ENCODE peak calls at places on chromosomes 16 and 17, in seven cellular contexts. W is H9, D is trophoblast cell, J is neuronal stem cell, O is mesendoderm, B is H1, R is mesenchymal stem cell. T is an unnamed sample.

GRCh38 chr17:75588546-75589016 is 981 bp downstream of the MYO15B start:
- DNase-seq in W (no peak), D (no peak), J (peak), O (no peak), B (no peak), R (no peak), T (no peak)

GRCh38 chr17:32259596-32259995 is 6.0 kb upstream of the RHBDL3 start:
- DNase-seq in W (no peak), D (no peak), J (no peak), O (no peak), B (no peak), R (peak), T (peak)

GRCh38 chr17:77110006-77110374 is 30.8 kb upstream of the SEC14L1 start:
- DNase-seq in W (no peak), D (peak), J (peak), O (no peak), B (no peak), R (peak), T (peak)

GRCh38 chr16:55042556-55043432 is 112.1 kb downstream of the IRX5 start:
- DNase-seq in W (peak), D (no peak), J (no peak), O (no peak), B (no peak), R (no peak), T (no peak)

GRCh38 chr17:48995332-48995870 is 1.8 kb upstream of the IGF2BP1 start:
- DNase-seq in W (peak), D (peak), J (peak), O (peak), B (no peak), R (peak), T (no peak)

GRCh38 chr16:71367243-71367976 is 8.9 kb downstream of the CALB2 start:
- DNase-seq in W (peak), D (peak), J (peak), O (peak), B (peak), R (peak), T (peak)

GRCh38 chr16:29687755-29688154 is 8.8 kb downstream of the QPRT start:
- DNase-seq in W (no peak), D (peak), J (no peak), O (no peak), B (no peak), R (no peak), T (no peak)

GRCh38 chr17:50423553-50424159 is 2.4 kb upstream of the ACSF2 start:
- DNase-seq in W (no peak), D (peak), J (no peak), O (peak), B (no peak), R (peak), T (peak)

GRCh38 chr16:3879258-3879886 is 1.1 kb downstream of the CREBBP start:
- DNase-seq in W (peak), D (peak), J (no peak), O (no peak), B (no peak), R (peak), T (no peak)

GRCh38 chr17:2122641-2123302 is 67.9 kb downstream of the HIC1 start:
- DNase-seq in W (no peak), D (peak), J (no peak), O (peak), B (no peak), R (peak), T (peak)

GRCh38 chr16:58815188-58815888 is 81.2 kb upstream of the GOT2 start:
- DNase-seq in W (no peak), D (no peak), J (no peak), O (no peak), B (no peak), R (no peak), T (no peak)

GRCh38 chr16:1125471-1125870 is 27.4 kb upstream of the CACNA1H start:
- DNase-seq in W (no peak), D (no peak), J (no peak), O (no peak), B (no peak), R (no peak), T (peak)

GRCh38 chr17:70552230-70552981 is 383.1 kb downstream of the KCNJ2 start:
- DNase-seq in W (peak), D (peak), J (peak), O (peak), B (no peak), R (peak), T (peak)

GRCh38 chr16:1830213-1830612 is 3.2 kb downstream of the FAHD1 start:
- DNase-seq in W (no peak), D (no peak), J (no peak), O (no peak), B (no peak), R (no peak), T (no peak)

GRCh38 chr16:58591083-58591482 is 38.5 kb downstream of the CNOT1 start:
- DNase-seq in W (no peak), D (no peak), J (no peak), O (no peak), B (no peak), R (no peak), T (no peak)

GRCh38 chr17:9021158-9021984 is at the start of gene NTN1:
- DNase-seq in W (peak), D (peak), J (peak), O (no peak), B (no peak), R (peak), T (peak)

GRCh38 chr17:68694791-68695485 is 93.8 kb upstream of the FAM20A start:
- DNase-seq in W (no peak), D (no peak), J (no peak), O (no peak), B (no peak), R (no peak), T (no peak)

GRCh38 chr17:17587614-17588336 is 3.7 kb downstream of the PEMT start:
- DNase-seq in W (no peak), D (peak), J (no peak), O (no peak), B (no peak), R (no peak), T (no peak)
- H3K27ac ChIP-seq in W (no peak), D (no peak), J (no peak), O (no peak), B (no peak), R (peak), T (no peak)

GRCh38 chr17:40150215-40150614 is 9.9 kb downstream of the CASC3 start:
- DNase-seq in W (no peak), D (no peak), J (no peak), O (no peak), B (no peak), R (no peak), T (no peak)
- H4K8ac ChIP-seq in W (no peak), D (no peak), J (no peak), O (no peak), B (no peak), R (no peak), T (no peak)

GRCh38 chr16:79716645-79717323 is 116.2 kb upstream of the MAF start:
- DNase-seq in W (no peak), D (no peak), J (no peak), O (no peak), B (no peak), R (peak), T (no peak)
- H3K27ac ChIP-seq in W (no peak), D (peak), J (no peak), O (no peak), B (no peak), R (no peak), T (no peak)

GRCh38 chr16:9821331-9821730 is 360.9 kb downstream of the GRIN2A start:
- DNase-seq in W (no peak), D (no peak), J (no peak), O (no peak), B (no peak), R (no peak), T (no peak)
- H4K8ac ChIP-seq in W (no peak), D (no peak), J (no peak), O (no peak), B (no peak), R (no peak), T (no peak)

GRCh38 chr17:18988546-18989173 is 15.9 kb downstream of the FAM83G start:
- DNase-seq in W (no peak), D (peak), J (no peak), O (no peak), B (no peak), R (no peak), T (no peak)
- H3K27ac ChIP-seq in W (no peak), D (no peak), J (no peak), O (no peak), B (no peak), R (no peak), T (no peak)

GRCh38 chr16:81553080-81553813 is 108.6 kb downstream of the CMIP start:
- DNase-seq in W (no peak), D (no peak), J (no peak), O (no peak), B (no peak), R (no peak), T (peak)

GRCh38 chr16:81552743-81553079 is 108.1 kb downstream of the CMIP start:
- DNase-seq in W (no peak), D (no peak), J (no peak), O (no peak), B (no peak), R (no peak), T (no peak)

GRCh38 chr16:81554993-81555392 is 110.4 kb downstream of the CMIP start:
- DNase-seq in W (no peak), D (no peak), J (no peak), O (no peak), B (no peak), R (peak), T (no peak)

GRCh38 chr16:81555660-81556059 is 111.1 kb downstream of the CMIP start:
- DNase-seq in W (no peak), D (no peak), J (no peak), O (no peak), B (no peak), R (no peak), T (no peak)

GRCh38 chr16:81553814-81554675 is 109.4 kb downstream of the CMIP start:
- DNase-seq in W (no peak), D (no peak), J (no peak), O (peak), B (no peak), R (no peak), T (no peak)
- H4K8ac ChIP-seq in W (no peak), D (no peak), J (no peak), O (no peak), B (no peak), R (no peak), T (no peak)